ENCODE peak calls at places on chromosomes 4 and X, in six cellular contexts. One of them, this sample, is unnamed.

GRCh38 chr4:142719854-142720541 is 126.1 kb downstream of the INPP4B start:
- DNase-seq in cardiac muscle cell: peak; percentile 45
- DNase-seq in A549: peak; percentile 6
- DNase-seq in lower lobe of right lung: no peak
- DNase-seq in right atrium auricular region: no peak
- DNase-seq in mucosa of descending colon: no peak
- DNase-seq in this sample: no peak

GRCh38 chrX:102113367-102113766 is 12.1 kb upstream of the TCEAL2 start:
- DNase-seq in right atrium auricular region: no peak
- DNase-seq in cardiac muscle cell: no peak
- DNase-seq in A549: no peak
- DNase-seq in lower lobe of right lung: no peak
- DNase-seq in mucosa of descending colon: no peak
- DNase-seq in this sample: no peak

GRCh38 chr4:173051697-173052096 is 116.9 kb upstream of the GALNT7 start:
- DNase-seq in lower lobe of right lung: no peak
- DNase-seq in cardiac muscle cell: peak; percentile 59
- DNase-seq in mucosa of descending colon: no peak
- DNase-seq in A549: no peak
- DNase-seq in right atrium auricular region: no peak
- DNase-seq in this sample: no peak

GRCh38 chr4:77819409-77819835 is 254 bp upstream of the CNOT6L start:
- DNase-seq in A549: no peak
- DNase-seq in right atrium auricular region: no peak
- DNase-seq in mucosa of descending colon: peak; percentile 70
- DNase-seq in cardiac muscle cell: peak; percentile 27
- DNase-seq in lower lobe of right lung: no peak
- DNase-seq in this sample: no peak

GRCh38 chr4:147674496-147674895 is 9.5 kb downstream of the PRMT9 start:
- DNase-seq in right atrium auricular region: no peak
- DNase-seq in cardiac muscle cell: no peak
- DNase-seq in lower lobe of right lung: no peak
- DNase-seq in mucosa of descending colon: no peak
- DNase-seq in A549: no peak
- DNase-seq in this sample: no peak

GRCh38 chrX:136268051-136269048 is 17.1 kb upstream of the MAP7D3 start:
- DNase-seq in cardiac muscle cell: peak; percentile 54
- DNase-seq in lower lobe of right lung: no peak
- DNase-seq in right atrium auricular region: no peak
- DNase-seq in mucosa of descending colon: no peak
- DNase-seq in A549: peak; percentile 15
- DNase-seq in this sample: peak; percentile 6

GRCh38 chr4:120918788-120919187 is 3.7 kb downstream of the PRDM5 start:
- DNase-seq in lower lobe of right lung: no peak
- DNase-seq in right atrium auricular region: no peak
- DNase-seq in mucosa of descending colon: no peak
- DNase-seq in A549: no peak
- DNase-seq in cardiac muscle cell: peak; percentile 33
- DNase-seq in this sample: no peak

GRCh38 chr4:171947389-171947788 is 134.2 kb downstream of the GALNTL6 start:
- DNase-seq in right atrium auricular region: no peak
- DNase-seq in A549: no peak
- DNase-seq in cardiac muscle cell: no peak
- DNase-seq in mucosa of descending colon: no peak
- DNase-seq in lower lobe of right lung: no peak
- DNase-seq in this sample: no peak

GRCh38 chr4:119025440-119025839 is 110.2 kb upstream of the MYOZ2 start:
- DNase-seq in A549: no peak
- DNase-seq in mucosa of descending colon: peak; percentile 62
- DNase-seq in cardiac muscle cell: peak; percentile 60
- DNase-seq in lower lobe of right lung: peak; percentile 73
- DNase-seq in right atrium auricular region: peak; percentile 74
- DNase-seq in this sample: no peak

GRCh38 chr4:170827562-170828260 is 738.0 kb upstream of the AADAT start:
- DNase-seq in cardiac muscle cell: no peak
- DNase-seq in A549: no peak
- DNase-seq in lower lobe of right lung: no peak
- DNase-seq in right atrium auricular region: no peak
- DNase-seq in mucosa of descending colon: no peak
- DNase-seq in this sample: no peak

GRCh38 chrX:130196453-130196852 is 24.7 kb downstream of the RAB33A start:
- DNase-seq in A549: no peak
- DNase-seq in mucosa of descending colon: no peak
- DNase-seq in cardiac muscle cell: no peak
- DNase-seq in lower lobe of right lung: no peak
- DNase-seq in right atrium auricular region: no peak
- DNase-seq in this sample: no peak

GRCh38 chr4:189117426-189117825 is 823.2 kb upstream of the FRG1 start:
- DNase-seq in A549: no peak
- DNase-seq in lower lobe of right lung: no peak
- DNase-seq in mucosa of descending colon: no peak
- DNase-seq in cardiac muscle cell: no peak
- DNase-seq in right atrium auricular region: no peak
- DNase-seq in this sample: no peak

GRCh38 chrX:19579485-19579884 is 64.2 kb upstream of the MAP3K15 start:
- DNase-seq in mucosa of descending colon: no peak
- DNase-seq in right atrium auricular region: no peak
- DNase-seq in cardiac muscle cell: peak; percentile 65
- DNase-seq in A549: no peak
- DNase-seq in lower lobe of right lung: no peak
- DNase-seq in this sample: no peak

GRCh38 chr4:155552180-155552579 is 114.5 kb upstream of the GUCY1A1 start:
- DNase-seq in lower lobe of right lung: no peak
- DNase-seq in cardiac muscle cell: no peak
- DNase-seq in mucosa of descending colon: no peak
- DNase-seq in A549: no peak
- DNase-seq in right atrium auricular region: no peak
- DNase-seq in this sample: no peak

GRCh38 chrX:3717742-3718420 is 4.4 kb upstream of the PRKX start:
- DNase-seq in right atrium auricular region: no peak
- DNase-seq in mucosa of descending colon: no peak
- DNase-seq in lower lobe of right lung: no peak
- DNase-seq in A549: no peak
- DNase-seq in cardiac muscle cell: peak; percentile 64
- DNase-seq in this sample: no peak

GRCh38 chrX:112527903-112528302 is 151.8 kb downstream of the LHFPL1 start:
- DNase-seq in right atrium auricular region: no peak
- DNase-seq in cardiac muscle cell: no peak
- DNase-seq in A549: no peak
- DNase-seq in lower lobe of right lung: no peak
- DNase-seq in mucosa of descending colon: no peak
- DNase-seq in this sample: no peak

GRCh38 chr4:184503869-184504300 is 29.5 kb upstream of the IRF2 start:
- DNase-seq in mucosa of descending colon: no peak
- DNase-seq in A549: no peak
- DNase-seq in right atrium auricular region: no peak
- DNase-seq in lower lobe of right lung: no peak
- DNase-seq in cardiac muscle cell: peak; percentile 9
- DNase-seq in this sample: peak; percentile 6

GRCh38 chr4:131063878-131064277 is 1967.9 kb downstream of the C4orf33 start:
- DNase-seq in right atrium auricular region: no peak
- DNase-seq in mucosa of descending colon: no peak
- DNase-seq in A549: no peak
- DNase-seq in lower lobe of right lung: no peak
- DNase-seq in cardiac muscle cell: no peak
- DNase-seq in this sample: no peak

GRCh38 chr4:131061734-131062133 is 1965.8 kb downstream of the C4orf33 start:
- DNase-seq in lower lobe of right lung: no peak
- DNase-seq in A549: no peak
- DNase-seq in right atrium auricular region: no peak
- DNase-seq in mucosa of descending colon: no peak
- DNase-seq in cardiac muscle cell: no peak
- DNase-seq in this sample: no peak
- H3K9me3 ChIP-seq in lower lobe of right lung: peaks cover 14% of the 10 kb centered on the region
- H3K9me3 ChIP-seq in A549: no peaks in the 10 kb centered on the region
- H3K9me3 ChIP-seq in right atrium auricular region: no peaks in the 10 kb centered on the region
- H3K9me3 ChIP-seq in mucosa of descending colon: peaks cover 39% of the 10 kb centered on the region
- H3K9me3 ChIP-seq in cardiac muscle cell: peaks cover 2% of the 10 kb centered on the region
- H3K9me3 ChIP-seq in this sample: no peaks in the 10 kb centered on the region

GRCh38 chr4:96879527-96879926 is 1039.6 kb downstream of the PDHA2 start:
- DNase-seq in A549: no peak
- DNase-seq in mucosa of descending colon: no peak
- DNase-seq in right atrium auricular region: no peak
- DNase-seq in cardiac muscle cell: no peak
- DNase-seq in lower lobe of right lung: no peak
- DNase-seq in this sample: no peak

DNA sequence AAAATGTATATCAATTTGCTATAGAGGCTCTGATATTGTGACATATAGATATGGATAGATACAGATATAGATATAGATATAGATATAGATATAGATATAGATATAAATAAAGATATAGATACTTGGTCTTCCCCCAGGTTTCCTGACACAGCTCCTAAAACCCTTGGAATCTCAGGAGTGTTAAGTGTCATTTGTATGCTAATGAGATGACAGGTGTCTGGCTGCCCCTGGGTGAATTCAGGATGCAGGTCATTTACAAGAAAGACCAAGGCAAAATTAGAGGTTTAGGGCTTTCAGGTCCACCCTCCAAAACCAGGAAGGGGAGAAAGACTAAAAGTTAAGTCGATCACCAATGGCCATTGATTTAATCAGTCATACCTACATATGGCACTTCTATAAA is 1034.8 kb downstream of the PDHA2 start:
- DNase-seq in mucosa of descending colon: no peak
- DNase-seq in A549: no peak
- DNase-seq in cardiac muscle cell: no peak
- DNase-seq in right atrium auricular region: no peak
- DNase-seq in lower lobe of right lung: no peak
- DNase-seq in this sample: no peak
- H3K9me3 ChIP-seq in mucosa of descending colon: peaks cover 20% of the 10 kb centered on the region
- H3K9me3 ChIP-seq in A549: no peaks in the 10 kb centered on the region
- H3K9me3 ChIP-seq in cardiac muscle cell: no peaks in the 10 kb centered on the region
- H3K9me3 ChIP-seq in right atrium auricular region: no peaks in the 10 kb centered on the region
- H3K9me3 ChIP-seq in lower lobe of right lung: peaks cover 4% of the 10 kb centered on the region
- H3K9me3 ChIP-seq in this sample: no peaks in the 10 kb centered on the region

GRCh38 chrX:18075603-18076002 is 145.1 kb downstream of the BEND2 start:
- DNase-seq in mucosa of descending colon: no peak
- DNase-seq in cardiac muscle cell: no peak
- DNase-seq in lower lobe of right lung: no peak
- DNase-seq in right atrium auricular region: no peak
- DNase-seq in A549: no peak
- DNase-seq in this sample: no peak
- H3K9me3 ChIP-seq in mucosa of descending colon: no peaks in the 10 kb centered on the region
- H3K9me3 ChIP-seq in cardiac muscle cell: no peaks in the 10 kb centered on the region
- H3K9me3 ChIP-seq in lower lobe of right lung: no peaks in the 10 kb centered on the region
- H3K9me3 ChIP-seq in right atrium auricular region: no peaks in the 10 kb centered on the region
- H3K9me3 ChIP-seq in A549: no peaks in the 10 kb centered on the region
- H3K9me3 ChIP-seq in this sample: no peaks in the 10 kb centered on the region

DNA sequence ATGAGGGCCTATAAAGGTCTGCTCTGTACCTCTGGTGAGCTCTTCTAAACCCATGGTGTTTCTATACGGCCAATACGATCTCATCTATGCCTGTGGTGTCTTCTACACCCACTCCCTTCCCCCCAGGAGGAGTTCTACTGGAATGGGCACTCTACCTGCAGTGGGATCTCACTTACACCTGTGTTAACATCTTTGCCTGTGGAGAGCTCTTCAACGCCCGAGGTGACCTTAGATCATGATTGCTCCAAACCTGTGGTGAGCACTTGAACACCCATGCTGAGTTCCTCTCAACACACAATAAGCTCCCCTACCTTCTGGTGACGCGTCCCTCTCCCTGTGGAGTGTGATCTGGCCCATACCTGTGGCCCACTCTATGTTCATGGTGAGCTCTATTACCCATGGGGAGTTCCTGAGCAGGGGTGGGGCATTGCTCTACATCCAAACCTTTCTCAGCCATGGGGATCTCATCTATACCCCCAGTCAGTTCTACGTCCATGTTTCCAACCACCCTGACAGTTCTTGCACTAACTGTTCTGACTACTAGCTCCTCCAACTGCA is 48.6 kb downstream of the BCOR start:
- DNase-seq in lower lobe of right lung: no peak
- DNase-seq in cardiac muscle cell: no peak
- DNase-seq in mucosa of descending colon: no peak
- DNase-seq in right atrium auricular region: no peak
- DNase-seq in A549: no peak
- DNase-seq in this sample: no peak
- H3K9me3 ChIP-seq in lower lobe of right lung: peaks cover 11% of the 10 kb centered on the region
- H3K9me3 ChIP-seq in cardiac muscle cell: peaks cover 2% of the 10 kb centered on the region
- H3K9me3 ChIP-seq in mucosa of descending colon: peaks cover 10% of the 10 kb centered on the region
- H3K9me3 ChIP-seq in right atrium auricular region: peaks cover 11% of the 10 kb centered on the region
- H3K9me3 ChIP-seq in A549: peaks cover 45% of the 10 kb centered on the region
- H3K9me3 ChIP-seq in this sample: no peaks in the 10 kb centered on the region

GRCh38 chr4:27763830-27764525 is 903.3 kb downstream of the STIM2 start:
- DNase-seq in mucosa of descending colon: no peak
- DNase-seq in cardiac muscle cell: no peak
- DNase-seq in A549: no peak
- DNase-seq in lower lobe of right lung: no peak
- DNase-seq in right atrium auricular region: no peak
- DNase-seq in this sample: no peak
- H3K9me3 ChIP-seq in mucosa of descending colon: no peaks in the 10 kb centered on the region
- H3K9me3 ChIP-seq in cardiac muscle cell: no peaks in the 10 kb centered on the region
- H3K9me3 ChIP-seq in A549: no peaks in the 10 kb centered on the region
- H3K9me3 ChIP-seq in lower lobe of right lung: no peaks in the 10 kb centered on the region
- H3K9me3 ChIP-seq in right atrium auricular region: no peaks in the 10 kb centered on the region
- H3K9me3 ChIP-seq in this sample: no peaks in the 10 kb centered on the region

GRCh38 chr4:20122198-20122988 is 129.3 kb upstream of the SLIT2 start:
- DNase-seq in lower lobe of right lung: no peak
- DNase-seq in A549: no peak
- DNase-seq in mucosa of descending colon: no peak
- DNase-seq in right atrium auricular region: no peak
- DNase-seq in cardiac muscle cell: no peak
- DNase-seq in this sample: no peak
- H3K9me3 ChIP-seq in lower lobe of right lung: no peaks in the 10 kb centered on the region
- H3K9me3 ChIP-seq in A549: no peaks in the 10 kb centered on the region
- H3K9me3 ChIP-seq in mucosa of descending colon: no peaks in the 10 kb centered on the region
- H3K9me3 ChIP-seq in right atrium auricular region: no peaks in the 10 kb centered on the region
- H3K9me3 ChIP-seq in cardiac muscle cell: no peaks in the 10 kb centered on the region
- H3K9me3 ChIP-seq in this sample: no peaks in the 10 kb centered on the region

This sample was measured in pancreas.